ENCODE peak calls at places on chromosome X, in five cellular contexts. One of them, this sample, is unnamed.
A peak's percentile ranks its signal among the peaks of the same experiment; 100 is the strongest.

GRCh38 chrX:103628386-103629290 is at the start of gene TCEAL1:
- DNase-seq in GM23248: peak; percentile 63
- DNase-seq in upper lobe of right lung: peak; percentile 80
- DNase-seq in tibial artery: peak; percentile 70
- DNase-seq in mammary epithelial cell: peak; percentile 16
- DNase-seq in this sample: peak; percentile 72

GRCh38 chrX:19698125-19698524 is 182.8 kb upstream of the MAP3K15 start:
- DNase-seq in GM23248: peak; percentile 77
- DNase-seq in upper lobe of right lung: no peak
- DNase-seq in tibial artery: peak; percentile 20
- DNase-seq in mammary epithelial cell: peak; percentile 19
- DNase-seq in this sample: no peak

GRCh38 chrX:119226431-119226830 is 9.7 kb upstream of the PGRMC1 start:
- DNase-seq in GM23248: no peak
- DNase-seq in upper lobe of right lung: no peak
- DNase-seq in tibial artery: no peak
- DNase-seq in mammary epithelial cell: no peak
- DNase-seq in this sample: no peak

GRCh38 chrX:22746081-22746480 is 253.7 kb upstream of the DDX53 start:
- DNase-seq in GM23248: no peak
- DNase-seq in upper lobe of right lung: no peak
- DNase-seq in tibial artery: no peak
- DNase-seq in mammary epithelial cell: no peak
- DNase-seq in this sample: no peak

GRCh38 chrX:152428596-152428995 is 22.5 kb downstream of the GABRA3 start:
- DNase-seq in GM23248: no peak
- DNase-seq in upper lobe of right lung: no peak
- DNase-seq in tibial artery: no peak
- DNase-seq in mammary epithelial cell: no peak
- DNase-seq in this sample: no peak

GRCh38 chrX:96435636-96436035 is 249.0 kb upstream of the DIAPH2 start:
- DNase-seq in GM23248: peak; percentile 53
- DNase-seq in upper lobe of right lung: no peak
- DNase-seq in tibial artery: no peak
- DNase-seq in mammary epithelial cell: no peak
- DNase-seq in this sample: no peak

GRCh38 chrX:10089378-10089795 is 67.4 kb upstream of the CLCN4 start:
- DNase-seq in GM23248: no peak
- DNase-seq in upper lobe of right lung: no peak
- DNase-seq in tibial artery: no peak
- DNase-seq in mammary epithelial cell: no peak
- DNase-seq in this sample: no peak

GRCh38 chrX:19752043-19752442 is 135.4 kb downstream of the SH3KBP1 start:
- DNase-seq in GM23248: no peak
- DNase-seq in upper lobe of right lung: no peak
- DNase-seq in tibial artery: no peak
- DNase-seq in mammary epithelial cell: no peak
- DNase-seq in this sample: no peak

GRCh38 chrX:69538321-69538876 is 34.3 kb downstream of the NALF2 start:
- DNase-seq in GM23248: peak; percentile 64
- DNase-seq in upper lobe of right lung: peak; percentile 87
- DNase-seq in tibial artery: peak; percentile 47
- DNase-seq in mammary epithelial cell: peak; percentile 14
- DNase-seq in this sample: peak; percentile 84

GRCh38 chrX:105307762-105308161 is 87.3 kb upstream of the TEX13A start:
- DNase-seq in GM23248: no peak
- DNase-seq in upper lobe of right lung: no peak
- DNase-seq in tibial artery: no peak
- DNase-seq in mammary epithelial cell: peak; percentile 23
- DNase-seq in this sample: no peak

GRCh38 chrX:125198546-125198945 is 121.1 kb upstream of the TEX13C start:
- DNase-seq in GM23248: no peak
- DNase-seq in upper lobe of right lung: no peak
- DNase-seq in tibial artery: no peak
- DNase-seq in mammary epithelial cell: no peak
- DNase-seq in this sample: no peak

GRCh38 chrX:45232139-45232538 is 31.5 kb upstream of the DIPK2B start:
- DNase-seq in GM23248: no peak
- DNase-seq in upper lobe of right lung: no peak
- DNase-seq in tibial artery: no peak
- DNase-seq in mammary epithelial cell: no peak
- DNase-seq in this sample: no peak

GRCh38 chrX:129980540-129981206 is 1.8 kb upstream of the BCORL1 start:
- DNase-seq in GM23248: peak; percentile 35
- DNase-seq in upper lobe of right lung: peak; percentile 74
- DNase-seq in tibial artery: peak; percentile 51
- DNase-seq in mammary epithelial cell: no peak
- DNase-seq in this sample: peak; percentile 85

GRCh38 chrX:119004920-119005524 is 30.6 kb downstream of the LONRF3 start:
- DNase-seq in GM23248: peak; percentile 56
- DNase-seq in upper lobe of right lung: peak; percentile 67
- DNase-seq in tibial artery: peak; percentile 36
- DNase-seq in mammary epithelial cell: peak; percentile 14
- DNase-seq in this sample: peak; percentile 81

GRCh38 chrX:44937606-44938005 is 64.6 kb downstream of the KDM6A start:
- DNase-seq in GM23248: no peak
- DNase-seq in upper lobe of right lung: no peak
- DNase-seq in tibial artery: no peak
- DNase-seq in mammary epithelial cell: no peak
- DNase-seq in this sample: no peak

GRCh38 chrX:72735561-72735960 is 21.5 kb upstream of the PHKA1 start:
- DNase-seq in GM23248: peak; percentile 20
- DNase-seq in upper lobe of right lung: no peak
- DNase-seq in tibial artery: no peak
- DNase-seq in mammary epithelial cell: peak; percentile 35
- DNase-seq in this sample: no peak

GRCh38 chrX:153469811-153470410 is 465 bp downstream of the HAUS7 start:
- DNase-seq in GM23248: peak; percentile 66
- DNase-seq in upper lobe of right lung: no peak
- DNase-seq in tibial artery: no peak
- DNase-seq in mammary epithelial cell: peak; percentile 8
- DNase-seq in this sample: no peak

GRCh38 chrX:101359966-101360365 is 11.4 kb upstream of the TIMM8A start:
- DNase-seq in GM23248: peak; percentile 51
- DNase-seq in upper lobe of right lung: no peak
- DNase-seq in tibial artery: no peak
- DNase-seq in mammary epithelial cell: peak; percentile 9
- DNase-seq in this sample: no peak

GRCh38 chrX:22629105-22629725 is 356.5 kb downstream of the CBLL2 start:
- DNase-seq in GM23248: peak; percentile 69
- DNase-seq in upper lobe of right lung: no peak
- DNase-seq in tibial artery: no peak
- DNase-seq in mammary epithelial cell: peak; percentile 65
- DNase-seq in this sample: no peak

GRCh38 chrX:10884246-10884645 is 226.9 kb upstream of the HCCS start:
- DNase-seq in GM23248: peak; percentile 78
- DNase-seq in upper lobe of right lung: no peak
- DNase-seq in tibial artery: no peak
- DNase-seq in mammary epithelial cell: no peak
- DNase-seq in this sample: no peak

GRCh38 chrX:151396042-151396826 is 772 bp upstream of the VMA21 start:
- DNase-seq in GM23248: peak; percentile 77
- DNase-seq in upper lobe of right lung: peak; percentile 64
- DNase-seq in tibial artery: peak; percentile 22
- DNase-seq in mammary epithelial cell: no peak
- DNase-seq in this sample: no peak

GRCh38 chrX:102651968-102652744 is 873 bp downstream of the GPRASP1 start:
- DNase-seq in GM23248: peak; percentile 52
- DNase-seq in upper lobe of right lung: no peak
- DNase-seq in tibial artery: peak; percentile 42
- DNase-seq in mammary epithelial cell: no peak
- DNase-seq in this sample: peak; percentile 57

GRCh38 chrX:2732076-2732475 is 19.8 kb upstream of the XG start:
- DNase-seq in GM23248: no peak
- DNase-seq in upper lobe of right lung: no peak
- DNase-seq in tibial artery: no peak
- DNase-seq in mammary epithelial cell: no peak
- DNase-seq in this sample: no peak
- H3K36me3 ChIP-seq in GM23248: peaks cover 45% of the 10 kb centered on the region
- H3K36me3 ChIP-seq in upper lobe of right lung: peaks cover 76% of the 10 kb centered on the region
- H3K36me3 ChIP-seq in tibial artery: peaks cover 78% of the 10 kb centered on the region
- H3K36me3 ChIP-seq in mammary epithelial cell: peaks cover 2% of the 10 kb centered on the region
- H3K36me3 ChIP-seq in this sample: peaks cover 15% of the 10 kb centered on the region

GRCh38 chrX:31132803-31133202 is 61.0 kb upstream of the FTHL17 start:
- DNase-seq in GM23248: no peak
- DNase-seq in upper lobe of right lung: no peak
- DNase-seq in tibial artery: no peak
- DNase-seq in mammary epithelial cell: no peak
- DNase-seq in this sample: no peak

GRCh38 chrX:31139966-31140365 is 68.1 kb upstream of the FTHL17 start:
- DNase-seq in GM23248: no peak
- DNase-seq in upper lobe of right lung: no peak
- DNase-seq in tibial artery: no peak
- DNase-seq in mammary epithelial cell: no peak
- DNase-seq in this sample: no peak

GRCh38 chrX:31136144-31136572 is 64.3 kb upstream of the FTHL17 start:
- DNase-seq in GM23248: no peak
- DNase-seq in upper lobe of right lung: no peak
- DNase-seq in tibial artery: no peak
- DNase-seq in mammary epithelial cell: no peak
- DNase-seq in this sample: no peak

DNA sequence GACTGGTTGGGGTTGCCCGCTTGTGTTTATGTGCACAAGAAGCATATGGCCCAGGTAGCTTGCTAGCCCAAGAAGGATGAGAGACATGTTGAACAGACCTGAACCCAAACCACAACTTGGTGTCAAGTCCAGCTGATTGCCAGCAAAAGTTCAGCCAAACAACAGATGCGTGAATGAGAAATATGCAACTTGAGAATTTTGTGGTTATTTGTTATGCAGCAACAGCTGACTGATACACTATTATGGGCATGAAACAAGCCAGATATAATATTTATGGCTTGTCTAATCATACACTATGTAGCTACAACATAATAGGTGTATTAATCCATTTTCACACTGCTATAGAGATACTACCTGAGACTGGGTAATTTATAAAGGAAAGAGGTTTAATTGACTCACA is 66.3 kb upstream of the FTHL17 start:
- DNase-seq in GM23248: no peak
- DNase-seq in upper lobe of right lung: no peak
- DNase-seq in tibial artery: no peak
- DNase-seq in mammary epithelial cell: no peak
- DNase-seq in this sample: no peak
- H3K36me3 ChIP-seq in GM23248: no peaks in the 10 kb centered on the region
- H3K36me3 ChIP-seq in upper lobe of right lung: no peaks in the 10 kb centered on the region
- H3K36me3 ChIP-seq in tibial artery: no peaks in the 10 kb centered on the region
- H3K36me3 ChIP-seq in mammary epithelial cell: no peaks in the 10 kb centered on the region
- H3K36me3 ChIP-seq in this sample: no peaks in the 10 kb centered on the region

GRCh38 chrX:49029876-49030275 is 13.3 kb downstream of the TFE3 start:
- DNase-seq in GM23248: no peak
- DNase-seq in upper lobe of right lung: no peak
- DNase-seq in tibial artery: no peak
- DNase-seq in mammary epithelial cell: peak; percentile 76
- DNase-seq in this sample: no peak
- H3K36me3 ChIP-seq in GM23248: no peaks in the 10 kb centered on the region
- H3K36me3 ChIP-seq in upper lobe of right lung: peaks cover 27% of the 10 kb centered on the region
- H3K36me3 ChIP-seq in tibial artery: peaks cover 16% of the 10 kb centered on the region
- H3K36me3 ChIP-seq in mammary epithelial cell: peaks cover 11% of the 10 kb centered on the region
- H3K36me3 ChIP-seq in this sample: peaks cover 3% of the 10 kb centered on the region

GRCh38 chrX:1416327-1416784 is 24.4 kb upstream of the SLC25A6 start:
- DNase-seq in GM23248: no peak
- DNase-seq in upper lobe of right lung: peak; percentile 11
- DNase-seq in tibial artery: no peak
- DNase-seq in mammary epithelial cell: no peak
- DNase-seq in this sample: peak; percentile 9

GRCh38 chrX:1412551-1413161 is 20.7 kb upstream of the SLC25A6 start:
- DNase-seq in GM23248: no peak
- DNase-seq in upper lobe of right lung: peak; percentile 37
- DNase-seq in tibial artery: no peak
- DNase-seq in mammary epithelial cell: no peak
- DNase-seq in this sample: peak; percentile 49

GRCh38 chrX:1416965-1417760 is 25.2 kb upstream of the SLC25A6 start:
- DNase-seq in GM23248: no peak
- DNase-seq in upper lobe of right lung: peak; percentile 22
- DNase-seq in tibial artery: no peak
- DNase-seq in mammary epithelial cell: no peak
- DNase-seq in this sample: peak; percentile 27

GRCh38 chrX:1407035-1407434 is 15.1 kb upstream of the SLC25A6 start:
- DNase-seq in GM23248: no peak
- DNase-seq in upper lobe of right lung: no peak
- DNase-seq in tibial artery: no peak
- DNase-seq in mammary epithelial cell: no peak
- DNase-seq in this sample: no peak

GRCh38 chrX:1411331-1411730 is 19.4 kb upstream of the SLC25A6 start:
- DNase-seq in GM23248: no peak
- DNase-seq in upper lobe of right lung: peak; percentile 40
- DNase-seq in tibial artery: no peak
- DNase-seq in mammary epithelial cell: no peak
- DNase-seq in this sample: peak; percentile 15
- H3K36me3 ChIP-seq in GM23248: no peaks in the 10 kb centered on the region
- H3K36me3 ChIP-seq in upper lobe of right lung: peaks cover 49% of the 10 kb centered on the region
- H3K36me3 ChIP-seq in tibial artery: peaks cover 34% of the 10 kb centered on the region
- H3K36me3 ChIP-seq in mammary epithelial cell: peaks cover 6% of the 10 kb centered on the region
- H3K36me3 ChIP-seq in this sample: peaks cover 3% of the 10 kb centered on the region

DNA sequence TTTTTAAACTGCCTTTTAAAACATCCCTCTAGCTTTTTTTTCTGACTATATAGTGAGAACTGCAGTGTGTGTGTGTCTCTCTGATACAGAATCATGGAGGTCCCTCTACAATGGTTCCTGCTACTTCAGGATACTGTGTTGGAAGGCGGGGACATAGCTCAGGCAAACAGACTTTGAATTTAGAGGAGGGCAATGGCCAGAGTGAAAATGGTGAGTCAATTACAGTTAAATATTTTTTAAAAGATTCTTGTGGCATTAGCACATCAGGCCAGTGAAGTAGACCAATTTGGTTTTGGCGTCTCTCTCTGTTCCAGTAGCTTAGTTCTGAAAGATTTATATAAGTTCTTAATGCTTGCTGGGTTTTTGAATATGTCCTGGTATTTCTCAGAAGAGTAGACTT is 47.1 kb downstream of the ALG13 start:
- DNase-seq in GM23248: peak; percentile 29
- DNase-seq in upper lobe of right lung: no peak
- DNase-seq in tibial artery: no peak
- DNase-seq in mammary epithelial cell: no peak
- DNase-seq in this sample: no peak
- H3K36me3 ChIP-seq in GM23248: peaks cover 15% of the 10 kb centered on the region
- H3K36me3 ChIP-seq in upper lobe of right lung: peaks cover 30% of the 10 kb centered on the region
- H3K36me3 ChIP-seq in tibial artery: peaks cover 4% of the 10 kb centered on the region
- H3K36me3 ChIP-seq in mammary epithelial cell: no peaks in the 10 kb centered on the region
- H3K36me3 ChIP-seq in this sample: no peaks in the 10 kb centered on the region